ENCODE peak calls at places on chromosomes 1 and 21, in eight cellular contexts. N is tibial nerve, D is heart left ventricle, V is A549, F is K562, W is IMR-90, K is NB4, O is erythroblast. T is an unnamed sample.

GRCh38 chr1:75861831-75862230 is 65.1 kb downstream of the MSH4 start:
- DNase-seq in N (no peak), D (no peak), V (no peak), F (no peak), W (no peak), K (no peak), O (no peak), T (no peak)

GRCh38 chr1:204450461-204451257 is 39.0 kb upstream of the PPP1R15B start:
- DNase-seq in N (no peak), D (peak; percentile 74), V (peak; percentile 55), F (peak; percentile 49), W (no peak), K (no peak), O (no peak), T (no peak)

GRCh38 chr1:40625076-40625475 is 40.4 kb downstream of the RIMS3 start:
- DNase-seq in N (no peak), D (peak; percentile 23), V (peak; percentile 10), F (no peak), W (no peak), K (peak; percentile 37), O (peak; percentile 15), T (no peak)

GRCh38 chr1:36947384-36947783 is 86.9 kb downstream of the GRIK3 start:
- DNase-seq in N (no peak), D (no peak), V (no peak), F (no peak), W (no peak), K (no peak), O (no peak), T (no peak)

GRCh38 chr1:18561967-18562366 is 68.7 kb upstream of the PAX7 start:
- DNase-seq in N (no peak), D (no peak), V (no peak), F (no peak), W (no peak), K (no peak), O (no peak), T (no peak)

GRCh38 chr1:212512731-212513559 is 80.2 kb downstream of the NENF start:
- DNase-seq in N (no peak), D (no peak), V (peak; percentile 81), F (no peak), W (peak; percentile 48), K (no peak), O (no peak), T (peak; percentile 91)

GRCh38 chr1:207740224-207740623 is 11.6 kb upstream of the CD46 start:
- DNase-seq in N (no peak), D (no peak), V (no peak), F (no peak), W (no peak), K (no peak), O (no peak), T (no peak)

GRCh38 chr1:47192458-47193384 is 2.9 kb upstream of the PDZK1IP1 start:
- DNase-seq in N (peak; percentile 67), D (peak; percentile 73), V (peak; percentile 62), F (peak; percentile 88), W (peak; percentile 53), K (peak; percentile 76), O (peak; percentile 85), T (peak; percentile 38)

GRCh38 chr1:37553927-37554808 is at the start of gene SNIP1:
- DNase-seq in N (peak; percentile 77), D (peak; percentile 94), V (peak; percentile 89), F (peak; percentile 95), W (peak; percentile 88), K (peak; percentile 92), O (peak; percentile 94), T (peak; percentile 85)

GRCh38 chr1:155309423-155310021 is 856 bp downstream of the FDPS start:
- DNase-seq in N (no peak), D (peak; percentile 40), V (peak; percentile 33), F (peak; percentile 54), W (no peak), K (peak; percentile 19), O (peak; percentile 62), T (no peak)

GRCh38 chr1:41483960-41484844 is at the start of gene EDN2:
- DNase-seq in N (no peak), D (peak; percentile 72), V (peak; percentile 28), F (no peak), W (no peak), K (no peak), O (no peak), T (no peak)

GRCh38 chr1:230386863-230387262 is 39.3 kb downstream of the PGBD5 start:
- DNase-seq in N (no peak), D (no peak), V (no peak), F (no peak), W (no peak), K (no peak), O (no peak), T (no peak)

GRCh38 chr21:35652872-35653271 is 407.5 kb downstream of the SETD4 start:
- DNase-seq in N (no peak), D (no peak), V (no peak), F (no peak), W (no peak), K (peak; percentile 6), O (no peak), T (no peak)

GRCh38 chr1:62126595-62127290 is 67.9 kb upstream of the L1TD1 start:
- DNase-seq in N (no peak), D (no peak), V (no peak), F (no peak), W (no peak), K (no peak), O (no peak), T (no peak)

GRCh38 chr1:232868793-232869491 is 63.7 kb downstream of the MAP10 start:
- DNase-seq in N (peak; percentile 50), D (no peak), V (peak; percentile 66), F (no peak), W (peak; percentile 83), K (peak; percentile 52), O (no peak), T (peak; percentile 43)

GRCh38 chr1:232865118-232865931 is 60.1 kb downstream of the MAP10 start:
- DNase-seq in N (no peak), D (no peak), V (no peak), F (no peak), W (no peak), K (no peak), O (no peak), T (no peak)
- TF ChIP-seq POLR2A in N (no peak), D (no peak), V (no peak), F (no peak), W (no peak), K (no peak), O (no peak), T (no peak)

GRCh38 chr1:114587203-114587991 is 6.0 kb upstream of the BCAS2 start:
- DNase-seq in N (no peak), D (no peak), V (no peak), F (no peak), W (no peak), K (no peak), O (no peak), T (no peak)
- TF ChIP-seq POLR2A in N (no peak), D (no peak), V (no peak), F (no peak), W (no peak), K (no peak), O (no peak), T (no peak)

DNA sequence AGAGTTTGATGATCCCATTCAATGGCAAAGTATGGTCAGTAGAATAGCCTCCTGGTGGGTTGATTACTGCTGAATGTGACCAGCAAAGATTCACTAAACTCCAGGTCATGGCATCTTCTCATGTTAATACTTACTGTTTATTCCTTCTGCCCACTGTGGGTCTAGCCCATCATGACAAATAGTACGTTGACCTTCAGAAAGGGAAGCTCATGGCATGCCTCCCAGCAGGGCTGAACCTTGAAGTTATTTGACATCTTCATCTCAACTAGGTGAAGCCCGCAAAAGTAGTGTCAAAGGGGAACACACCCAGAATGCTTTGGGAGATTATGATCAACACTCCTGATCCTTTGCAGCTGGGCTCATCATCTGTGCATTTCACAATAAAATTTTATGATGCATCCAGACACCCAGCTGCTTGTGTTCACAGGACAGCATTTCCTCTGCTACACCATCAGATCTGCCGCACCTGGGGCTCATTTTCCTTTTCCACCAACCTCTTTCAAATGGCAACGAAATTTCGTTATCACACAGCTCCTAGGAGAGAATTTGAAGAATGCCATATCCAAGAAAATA is 49.6 kb downstream of the HLX start:
- DNase-seq in N (no peak), D (no peak), V (no peak), F (no peak), W (no peak), K (no peak), O (no peak), T (no peak)
- TF ChIP-seq POLR2A in N (no peak), D (no peak), V (no peak), F (no peak), W (no peak), K (no peak), O (no peak), T (no peak)

GRCh38 chr1:8848663-8849386 is 29.7 kb downstream of the ENO1 start:
- DNase-seq in N (peak; percentile 78), D (peak; percentile 88), V (peak; percentile 80), F (peak; percentile 95), W (peak; percentile 93), K (peak; percentile 81), O (peak; percentile 80), T (peak; percentile 71)
- TF ChIP-seq POLR2A in N (peak; percentile 18), D (no peak), V (no peak), F (no peak), W (peak; percentile 33), K (no peak), O (no peak), T (no peak)

DNA sequence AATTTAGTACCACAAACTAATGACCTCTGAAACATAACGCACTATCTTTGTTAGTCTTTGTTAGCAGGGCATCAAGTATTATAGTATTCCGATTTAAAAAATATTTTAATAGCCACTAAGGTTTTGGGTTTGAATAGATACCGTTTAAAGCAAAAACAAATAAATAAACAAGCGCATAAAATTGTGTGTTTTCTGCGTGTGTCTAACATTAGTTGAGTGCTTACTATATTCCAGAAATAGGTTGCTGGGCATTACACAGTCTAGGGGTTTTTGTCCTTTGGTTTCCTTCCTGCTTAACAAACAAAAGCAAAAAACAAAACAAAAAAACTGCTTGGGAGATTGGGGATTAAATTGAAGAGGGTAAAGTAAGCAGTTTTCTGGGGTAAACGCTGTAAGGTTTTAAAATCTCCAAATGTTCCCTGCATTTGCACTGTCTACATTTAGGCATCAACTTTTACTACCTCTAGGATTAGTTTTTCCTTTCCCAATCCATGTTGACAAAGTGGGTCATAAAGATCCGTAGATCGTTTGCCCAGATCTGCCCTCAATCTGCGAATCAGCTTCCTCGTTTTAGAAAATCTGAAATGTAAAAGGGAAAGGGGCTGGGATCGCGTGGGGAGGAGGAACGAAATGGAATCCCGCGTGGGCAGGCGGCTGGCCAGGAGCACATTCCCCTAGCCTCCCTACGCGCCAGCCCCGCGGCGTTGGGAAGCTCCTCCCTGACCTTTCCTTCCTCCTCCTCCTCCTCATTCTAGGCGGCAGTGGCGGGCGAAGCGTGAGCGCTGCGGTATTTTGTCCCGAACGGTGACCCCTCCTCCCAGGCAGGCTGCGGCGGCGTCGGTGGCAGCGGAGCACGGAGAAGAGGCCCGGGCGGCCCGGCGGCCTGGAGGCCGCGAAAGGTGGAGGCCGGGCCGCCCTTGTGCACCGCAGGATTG is at the start of gene KCTD3:
- DNase-seq in N (peak; percentile 46), D (peak; percentile 82), V (peak; percentile 81), F (peak; percentile 73), W (peak; percentile 61), K (peak; percentile 83), O (peak; percentile 78), T (peak; percentile 59)
- TF ChIP-seq POLR2A in N (peak; percentile 38), D (no peak), V (peak; percentile 77), F (peak; percentile 77), W (no peak), K (peak; percentile 31), O (no peak), T (peak; percentile 84)

GRCh38 chr1:149899460-149900284 is at the start of gene BOLA1:
- DNase-seq in N (peak; percentile 83), D (peak; percentile 95), V (peak; percentile 93), F (no peak), W (peak; percentile 88), K (peak; percentile 82), O (peak; percentile 91), T (peak; percentile 61)
- TF ChIP-seq POLR2A in N (peak; percentile 89), D (no peak), V (peak; percentile 80), F (no peak), W (no peak), K (no peak), O (peak; percentile 91), T (peak; percentile 70)

T was measured in H54.